ENCODE peak calls at places on chromosomes 4 and X, in five cellular contexts. One of them, this sample, is unnamed.

GRCh38 chrX:124373348-124373747 is 27.0 kb downstream of the SH2D1A start:
- DNase-seq in stimulated activated CD8-positive, alpha-beta memory T cell treated with anti-CD3 and anti-CD28 coated beads, Interleukin-15, amount 100 ng/mL, for 24 hours: no peak
- DNase-seq in NCI-H774: no peak
- DNase-seq in RKO: no peak
- DNase-seq in progenitor cell of endocrine pancreas: no peak
- DNase-seq in this sample: no peak

GRCh38 chrX:11464836-11465458 is 171.7 kb downstream of the AMELX start:
- DNase-seq in stimulated activated CD8-positive, alpha-beta memory T cell treated with anti-CD3 and anti-CD28 coated beads, Interleukin-15, amount 100 ng/mL, for 24 hours: no peak
- DNase-seq in NCI-H774: no peak
- DNase-seq in RKO: no peak
- DNase-seq in progenitor cell of endocrine pancreas: no peak
- DNase-seq in this sample: no peak

GRCh38 chr4:76640252-76640925 is 205.4 kb downstream of the SHROOM3 start:
- DNase-seq in stimulated activated CD8-positive, alpha-beta memory T cell treated with anti-CD3 and anti-CD28 coated beads, Interleukin-15, amount 100 ng/mL, for 24 hours: no peak
- DNase-seq in NCI-H774: peak; percentile 83
- DNase-seq in RKO: no peak
- DNase-seq in progenitor cell of endocrine pancreas: no peak
- DNase-seq in this sample: peak; percentile 50

GRCh38 chrX:105483011-105483410 is 262.5 kb upstream of the TEX13A start:
- DNase-seq in stimulated activated CD8-positive, alpha-beta memory T cell treated with anti-CD3 and anti-CD28 coated beads, Interleukin-15, amount 100 ng/mL, for 24 hours: no peak
- DNase-seq in NCI-H774: no peak
- DNase-seq in RKO: peak; percentile 24
- DNase-seq in progenitor cell of endocrine pancreas: no peak
- DNase-seq in this sample: no peak

GRCh38 chrX:123854329-123854728 is 5.5 kb upstream of the XIAP start:
- DNase-seq in stimulated activated CD8-positive, alpha-beta memory T cell treated with anti-CD3 and anti-CD28 coated beads, Interleukin-15, amount 100 ng/mL, for 24 hours: no peak
- DNase-seq in NCI-H774: no peak
- DNase-seq in RKO: no peak
- DNase-seq in progenitor cell of endocrine pancreas: no peak
- DNase-seq in this sample: no peak

GRCh38 chr4:575281-576141 is 584 bp downstream of the TMEM271 start:
- DNase-seq in stimulated activated CD8-positive, alpha-beta memory T cell treated with anti-CD3 and anti-CD28 coated beads, Interleukin-15, amount 100 ng/mL, for 24 hours: no peak
- DNase-seq in NCI-H774: no peak
- DNase-seq in RKO: no peak
- DNase-seq in progenitor cell of endocrine pancreas: peak; percentile 65
- DNase-seq in this sample: no peak

GRCh38 chr4:185276036-185276435 is 66.6 kb downstream of the SNX25 start:
- DNase-seq in stimulated activated CD8-positive, alpha-beta memory T cell treated with anti-CD3 and anti-CD28 coated beads, Interleukin-15, amount 100 ng/mL, for 24 hours: no peak
- DNase-seq in NCI-H774: no peak
- DNase-seq in RKO: peak; percentile 16
- DNase-seq in progenitor cell of endocrine pancreas: no peak
- DNase-seq in this sample: no peak

GRCh38 chr4:87103691-87104187 is 116.7 kb downstream of the KLHL8 start:
- DNase-seq in stimulated activated CD8-positive, alpha-beta memory T cell treated with anti-CD3 and anti-CD28 coated beads, Interleukin-15, amount 100 ng/mL, for 24 hours: no peak
- DNase-seq in NCI-H774: no peak
- DNase-seq in RKO: peak; percentile 44
- DNase-seq in progenitor cell of endocrine pancreas: no peak
- DNase-seq in this sample: no peak

GRCh38 chr4:99149620-99150019 is 5.5 kb upstream of the ADH4 start:
- DNase-seq in stimulated activated CD8-positive, alpha-beta memory T cell treated with anti-CD3 and anti-CD28 coated beads, Interleukin-15, amount 100 ng/mL, for 24 hours: no peak
- DNase-seq in NCI-H774: no peak
- DNase-seq in RKO: no peak
- DNase-seq in progenitor cell of endocrine pancreas: no peak
- DNase-seq in this sample: no peak

GRCh38 chr4:48329193-48329592 is 12.1 kb upstream of the SLAIN2 start:
- DNase-seq in stimulated activated CD8-positive, alpha-beta memory T cell treated with anti-CD3 and anti-CD28 coated beads, Interleukin-15, amount 100 ng/mL, for 24 hours: no peak
- DNase-seq in NCI-H774: no peak
- DNase-seq in RKO: no peak
- DNase-seq in progenitor cell of endocrine pancreas: no peak
- DNase-seq in this sample: no peak

GRCh38 chrX:15336023-15336413 is 695 bp upstream of the PIGA start:
- DNase-seq in stimulated activated CD8-positive, alpha-beta memory T cell treated with anti-CD3 and anti-CD28 coated beads, Interleukin-15, amount 100 ng/mL, for 24 hours: no peak
- DNase-seq in NCI-H774: peak; percentile 2
- DNase-seq in RKO: peak; percentile 68
- DNase-seq in progenitor cell of endocrine pancreas: no peak
- DNase-seq in this sample: no peak

GRCh38 chr4:134388351-134388750 is 186.8 kb upstream of the PABPC4L start:
- DNase-seq in stimulated activated CD8-positive, alpha-beta memory T cell treated with anti-CD3 and anti-CD28 coated beads, Interleukin-15, amount 100 ng/mL, for 24 hours: no peak
- DNase-seq in NCI-H774: no peak
- DNase-seq in RKO: no peak
- DNase-seq in progenitor cell of endocrine pancreas: no peak
- DNase-seq in this sample: no peak

GRCh38 chr4:168357941-168358340 is 39.4 kb upstream of the DDX60 start:
- DNase-seq in stimulated activated CD8-positive, alpha-beta memory T cell treated with anti-CD3 and anti-CD28 coated beads, Interleukin-15, amount 100 ng/mL, for 24 hours: no peak
- DNase-seq in NCI-H774: no peak
- DNase-seq in RKO: no peak
- DNase-seq in progenitor cell of endocrine pancreas: no peak
- DNase-seq in this sample: no peak

GRCh38 chr4:1411436-1412375 is 5.5 kb upstream of the NKX1-1 start:
- DNase-seq in stimulated activated CD8-positive, alpha-beta memory T cell treated with anti-CD3 and anti-CD28 coated beads, Interleukin-15, amount 100 ng/mL, for 24 hours: no peak
- DNase-seq in NCI-H774: no peak
- DNase-seq in RKO: no peak
- DNase-seq in progenitor cell of endocrine pancreas: no peak
- DNase-seq in this sample: no peak